ENCODE peak calls at places on chromosomes 11 and 22, in four cellular contexts. H is aorta, C is adrenal gland, X is H9. B is an unnamed sample. For H3K4me1, the result is how much of the 10 kb centered on the place peaks cover.

GRCh38 chr11:129723146-129723963 is 92.3 kb upstream of the TMEM45B start:
- DNase-seq in H (no peak), C (no peak), X (no peak), B (no peak)

GRCh38 chr11:65615950-65616574 is 486 bp downstream of the PCNX3 start:
- DNase-seq in H (no peak), C (no peak), X (no peak), B (no peak)

GRCh38 chr11:134341805-134342571 is 10.2 kb downstream of the GLB1L2 start:
- DNase-seq in H (no peak), C (no peak), X (no peak), B (peak)

GRCh38 chr22:19873138-19873959 is 18.7 kb upstream of the GNB1L start:
- DNase-seq in H (peak), C (no peak), X (no peak), B (no peak)

GRCh38 chr11:115168229-115168671 is 336.0 kb downstream of the CADM1 start:
- DNase-seq in H (no peak), C (peak), X (no peak), B (no peak)

GRCh38 chr11:10544491-10545470 is 3.8 kb upstream of the RNF141 start:
- DNase-seq in H (peak), C (no peak), X (no peak), B (no peak)

GRCh38 chr22:19122752-19123492 is 710 bp upstream of the DGCR2 start:
- DNase-seq in H (no peak), C (peak), X (no peak), B (no peak)

GRCh38 chr11:110473666-110474065 is 43.9 kb downstream of the FDX1 start:
- DNase-seq in H (no peak), C (no peak), X (no peak), B (no peak)

GRCh38 chr22:27480487-27480886 is 321.1 kb downstream of the MN1 start:
- DNase-seq in H (peak), C (no peak), X (peak), B (no peak)

GRCh38 chr11:86719781-86720463 is 47.5 kb upstream of the ME3 start:
- DNase-seq in H (no peak), C (no peak), X (no peak), B (no peak)

GRCh38 chr22:31561238-31561887 is 65.0 kb downstream of the SFI1 start:
- DNase-seq in H (peak), C (peak), X (peak), B (peak)

GRCh38 chr11:116993599-116993998 is 104.6 kb downstream of the SIK3 start:
- DNase-seq in H (no peak), C (no peak), X (no peak), B (no peak)

GRCh38 chr11:122261546-122261945 is 145.5 kb upstream of the BLID start:
- DNase-seq in H (no peak), C (no peak), X (no peak), B (no peak)

GRCh38 chr11:44559207-44559943 is 6.1 kb upstream of the CD82 start:
- DNase-seq in H (no peak), C (no peak), X (peak), B (no peak)

GRCh38 chr11:93668171-93668570 is 6.7 kb downstream of the CEP295 start:
- DNase-seq in H (no peak), C (no peak), X (no peak), B (no peak)

GRCh38 chr11:13160302-13160701 is 117.3 kb upstream of the BMAL1 start:
- DNase-seq in H (no peak), C (no peak), X (no peak), B (no peak)

GRCh38 chr11:69891421-69892236 is 72.4 kb upstream of the FGF3 start:
- DNase-seq in H (peak), C (peak), X (no peak), B (no peak)

GRCh38 chr11:105156231-105156630 is 16.7 kb upstream of the CARD18 start:
- DNase-seq in H (no peak), C (no peak), X (no peak), B (no peak)

GRCh38 chr11:20601221-20601914 is 2.0 kb downstream of the SLC6A5 start:
- DNase-seq in H (no peak), C (no peak), X (peak), B (no peak)

GRCh38 chr11:43381802-43382201 is 23.1 kb downstream of the TTC17 start:
- DNase-seq in H (no peak), C (no peak), X (no peak), B (no peak)

GRCh38 chr22:31347251-31348008 is 1.3 kb upstream of the PATZ1 start:
- DNase-seq in H (peak), C (peak), X (peak), B (peak)

GRCh38 chr11:102408339-102408738 is 44.2 kb downstream of the TMEM123 start:
- DNase-seq in H (no peak), C (no peak), X (no peak), B (no peak)

GRCh38 chr22:31614781-31615480 is 47.1 kb downstream of the PISD start:
- DNase-seq in H (peak), C (no peak), X (no peak), B (no peak)

GRCh38 chr11:64321026-64321425 is 3.1 kb downstream of the PRDX5 start:
- DNase-seq in H (no peak), C (no peak), X (no peak), B (no peak)

GRCh38 chr11:73219396-73220285 is 1.6 kb downstream of the P2RY2 start:
- DNase-seq in H (peak), C (no peak), X (no peak), B (no peak)

GRCh38 chr22:48268771-48269552 is 1506.5 kb downstream of the TBC1D22A start:
- DNase-seq in H (no peak), C (no peak), X (no peak), B (peak)

GRCh38 chr11:70572974-70573260 is 174.6 kb downstream of the CTTN start:
- DNase-seq in H (peak), C (no peak), X (no peak), B (no peak)

GRCh38 chr11:85379066-85379465 is 248.1 kb downstream of the DLG2 start:
- DNase-seq in H (no peak), C (no peak), X (no peak), B (no peak)

GRCh38 chr11:121634889-121635288 is 182.1 kb upstream of the SORL1-AS1 start:
- DNase-seq in H (no peak), C (no peak), X (no peak), B (no peak)

GRCh38 chr11:116707746-116708145 is 65.0 kb downstream of the BUD13 start:
- DNase-seq in H (no peak), C (no peak), X (no peak), B (no peak)

GRCh38 chr11:80414766-80415165 is 973.9 kb upstream of the TENM4 start:
- DNase-seq in H (no peak), C (peak), X (no peak), B (no peak)

GRCh38 chr11:86515297-86516094 is 140.8 kb downstream of the CCDC81 start:
- DNase-seq in H (no peak), C (peak), X (no peak), B (no peak)

GRCh38 chr11:75147191-75147874 is 3.6 kb upstream of the SLCO2B1 start:
- DNase-seq in H (no peak), C (no peak), X (no peak), B (no peak)
- H3K27ac ChIP-seq in H (no peak), C (no peak), X (no peak), B (peak)

GRCh38 chr11:33263549-33263948 is 6.4 kb downstream of the HIPK3 start:
- DNase-seq in H (no peak), C (no peak), X (no peak), B (no peak)
- H3K4me1 ChIP-seq in H (under half), C (half or more), X (under half), B (under half)

GRCh38 chr11:46426233-46426991 is 34.8 kb upstream of the CHRM4 start:
- DNase-seq in H (no peak), C (no peak), X (no peak), B (no peak)

GRCh38 chr11:46431211-46431610 is 39.6 kb upstream of the CHRM4 start:
- DNase-seq in H (no peak), C (no peak), X (no peak), B (no peak)

GRCh38 chr11:46422588-46422987 is 31.0 kb upstream of the CHRM4 start:
- DNase-seq in H (no peak), C (no peak), X (no peak), B (no peak)

GRCh38 chr11:46429709-46430108 is 38.1 kb upstream of the CHRM4 start:
- DNase-seq in H (no peak), C (no peak), X (no peak), B (no peak)

GRCh38 chr11:46427364-46427763 is 35.8 kb upstream of the CHRM4 start:
- DNase-seq in H (no peak), C (no peak), X (peak), B (no peak)
- H3K27ac ChIP-seq in H (no peak), C (no peak), X (no peak), B (no peak)

GRCh38 chr11:46346886-46347636 is at the start of gene DGKZ:
- DNase-seq in H (peak), C (peak), X (peak), B (peak)

GRCh38 chr11:46345881-46346484 is 1.3 kb upstream of the DGKZ start:
- DNase-seq in H (no peak), C (no peak), X (no peak), B (no peak)

GRCh38 chr11:46343520-46343919 is 3.7 kb upstream of the DGKZ start:
- DNase-seq in H (no peak), C (no peak), X (no peak), B (no peak)

GRCh38 chr11:46347637-46348311 is 511 bp downstream of the DGKZ start:
- DNase-seq in H (peak), C (no peak), X (no peak), B (no peak)

DNA sequence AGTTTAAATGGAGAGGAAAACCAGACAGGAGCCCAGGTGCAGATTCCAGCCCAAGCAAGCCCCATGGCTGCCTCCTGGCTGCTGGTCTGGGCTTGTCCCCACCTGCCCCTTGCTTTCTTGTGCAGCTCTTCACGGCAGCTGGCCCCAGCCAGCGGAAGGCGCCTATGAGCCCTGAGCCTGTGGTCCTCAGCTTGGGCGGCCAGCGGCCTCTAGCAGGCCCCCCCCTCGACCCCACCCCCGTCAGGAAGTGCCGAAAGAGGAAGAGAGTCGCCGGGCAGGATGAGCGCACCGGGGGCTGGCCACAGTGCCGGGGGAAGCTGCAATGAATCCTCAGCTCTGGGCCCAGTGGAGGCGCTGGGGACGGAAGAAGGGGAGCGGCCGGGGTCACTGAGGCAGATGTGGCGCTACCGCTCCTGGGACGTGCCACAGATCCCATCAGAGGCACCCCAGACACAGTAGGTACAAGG is 2.1 kb upstream of the DGKZ start:
- DNase-seq in H (peak), C (no peak), X (peak), B (peak)
- H3K4me1 ChIP-seq in H (under half), C (under half), X (under half), B (under half)

GRCh38 chr22:26417406-26417805 is 11.7 kb upstream of the ASPHD2 start:
- DNase-seq in H (no peak), C (no peak), X (no peak), B (no peak)
- H3K27ac ChIP-seq in H (no peak), C (no peak), X (no peak), B (no peak)

GRCh38 chr11:1770061-1770460 is 6.3 kb upstream of the CTSD start:
- DNase-seq in H (no peak), C (no peak), X (no peak), B (no peak)
- H3K4me1 ChIP-seq in H (under half), C (under half), X (under half), B (under half)

DNA sequence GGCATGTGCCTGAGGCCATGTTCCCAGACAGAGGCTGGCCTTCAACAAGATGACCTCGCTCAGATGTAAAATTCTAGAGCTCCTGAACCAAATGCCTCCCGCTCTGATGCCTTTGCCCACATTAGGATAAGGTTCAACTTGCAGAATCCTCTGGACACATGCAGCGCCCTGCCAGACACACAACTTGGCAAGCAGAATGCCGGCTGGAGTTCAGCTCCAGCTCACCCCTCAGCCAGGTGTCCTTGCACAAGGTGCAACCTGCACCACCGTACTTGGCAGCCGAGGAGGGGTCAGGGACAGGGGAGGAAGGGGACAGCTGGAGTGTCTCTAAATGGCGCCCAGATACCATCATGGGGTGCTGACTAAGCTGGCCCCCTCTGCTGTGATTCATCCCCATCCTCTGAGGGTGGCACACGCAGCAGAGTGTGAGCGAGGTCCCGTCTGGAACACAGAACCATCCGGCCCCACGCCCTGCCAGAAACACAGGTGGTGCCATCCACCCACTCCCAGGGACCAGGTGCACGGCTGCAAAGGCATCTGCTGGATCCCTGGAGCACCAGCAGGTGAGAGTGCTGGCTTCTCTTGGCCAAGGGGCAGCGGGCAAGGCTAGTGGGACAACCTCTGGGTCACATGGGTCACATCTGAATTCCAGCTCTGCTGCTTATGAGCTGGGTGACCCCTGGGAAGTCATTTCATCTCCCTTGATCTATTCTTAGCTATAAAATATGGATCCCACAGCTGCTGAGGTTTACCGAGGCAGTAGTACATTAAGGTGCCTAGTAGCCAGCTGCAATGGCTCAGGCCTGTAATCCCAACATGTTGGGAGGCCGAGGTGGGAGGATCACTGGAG is 12.8 kb downstream of the ZMAT5 start:
- DNase-seq in H (no peak), C (no peak), X (no peak), B (no peak)
- H3K27ac ChIP-seq in H (no peak), C (no peak), X (no peak), B (no peak)

GRCh38 chr11:12140186-12140938 is 30.0 kb downstream of the MICAL2 start:
- DNase-seq in H (no peak), C (no peak), X (no peak), B (no peak)

GRCh38 chr11:12141283-12141682 is 30.9 kb downstream of the MICAL2 start:
- DNase-seq in H (no peak), C (no peak), X (no peak), B (no peak)

GRCh38 chr11:12142909-12143308 is 32.5 kb downstream of the MICAL2 start:
- DNase-seq in H (no peak), C (no peak), X (no peak), B (no peak)

GRCh38 chr11:12143461-12144258 is 33.3 kb downstream of the MICAL2 start:
- DNase-seq in H (no peak), C (no peak), X (no peak), B (no peak)

GRCh38 chr11:12142179-12142578 is 31.8 kb downstream of the MICAL2 start:
- DNase-seq in H (no peak), C (no peak), X (no peak), B (no peak)
- H3K4me1 ChIP-seq in H (under half), C (under half), X (under half), B (under half)

GRCh38 chr22:24427500-24428164 is at the start of gene ADORA2A:
- DNase-seq in H (peak), C (no peak), X (no peak), B (no peak)
- H3K27ac ChIP-seq in H (no peak), C (no peak), X (no peak), B (peak)

GRCh38 chr11:118068206-118068944 is 8.5 kb upstream of the TMPRSS4 start:
- DNase-seq in H (peak), C (no peak), X (peak), B (no peak)
- H3K4me1 ChIP-seq in H (under half), C (under half), X (under half), B (under half)

B was measured in lung.